ENCODE peak calls at places on chromosomes 12 and 14, in six cellular contexts. One of them, this sample, is unnamed.

GRCh38 chr14:35932659-35933159 is 106.6 kb downstream of the BRMS1L start:
- DNase-seq in A549: no peak
- DNase-seq in dorsolateral prefrontal cortex: no peak
- DNase-seq in choroid plexus epithelial cell: no peak
- DNase-seq in pancreas: no peak
- DNase-seq in OCI-LY7: peak; percentile 11
- DNase-seq in this sample: no peak

GRCh38 chr14:36383674-36384421 is 63.4 kb upstream of the MBIP start:
- DNase-seq in A549: no peak
- DNase-seq in dorsolateral prefrontal cortex: peak; percentile 47
- DNase-seq in choroid plexus epithelial cell: no peak
- DNase-seq in pancreas: no peak
- DNase-seq in OCI-LY7: no peak
- DNase-seq in this sample: no peak

GRCh38 chr14:94269156-94269555 is 23.9 kb downstream of the SERPINA10 start:
- DNase-seq in A549: no peak
- DNase-seq in dorsolateral prefrontal cortex: peak; percentile 33
- DNase-seq in choroid plexus epithelial cell: no peak
- DNase-seq in pancreas: no peak
- DNase-seq in OCI-LY7: no peak
- DNase-seq in this sample: no peak

GRCh38 chr12:49730568-49731101 is 10.7 kb upstream of the TMBIM6 start:
- DNase-seq in A549: peak; percentile 38
- DNase-seq in dorsolateral prefrontal cortex: no peak
- DNase-seq in choroid plexus epithelial cell: no peak
- DNase-seq in pancreas: no peak
- DNase-seq in OCI-LY7: no peak
- DNase-seq in this sample: no peak

GRCh38 chr14:63203618-63204406 is 431 bp upstream of the RHOJ start:
- DNase-seq in A549: peak; percentile 37
- DNase-seq in dorsolateral prefrontal cortex: peak; percentile 74
- DNase-seq in choroid plexus epithelial cell: peak; percentile 94
- DNase-seq in pancreas: peak; percentile 56
- DNase-seq in OCI-LY7: no peak
- DNase-seq in this sample: peak; percentile 100

GRCh38 chr12:117255386-117255785 is 65.1 kb upstream of the FBXO21 start:
- DNase-seq in A549: no peak
- DNase-seq in dorsolateral prefrontal cortex: no peak
- DNase-seq in choroid plexus epithelial cell: no peak
- DNase-seq in pancreas: no peak
- DNase-seq in OCI-LY7: no peak
- DNase-seq in this sample: no peak

GRCh38 chr12:92701441-92701840 is 1.3 kb upstream of the PLEKHG7 start:
- DNase-seq in A549: no peak
- DNase-seq in dorsolateral prefrontal cortex: no peak
- DNase-seq in choroid plexus epithelial cell: no peak
- DNase-seq in pancreas: no peak
- DNase-seq in OCI-LY7: no peak
- DNase-seq in this sample: no peak

GRCh38 chr12:100249936-100250335 is 16.9 kb downstream of the DEPDC4 start:
- DNase-seq in A549: no peak
- DNase-seq in dorsolateral prefrontal cortex: no peak
- DNase-seq in choroid plexus epithelial cell: no peak
- DNase-seq in pancreas: no peak
- DNase-seq in OCI-LY7: no peak
- DNase-seq in this sample: no peak

GRCh38 chr14:30550335-30550734 is 8.6 kb upstream of the G2E3 start:
- DNase-seq in A549: no peak
- DNase-seq in dorsolateral prefrontal cortex: no peak
- DNase-seq in choroid plexus epithelial cell: peak; percentile 69
- DNase-seq in pancreas: no peak
- DNase-seq in OCI-LY7: no peak
- DNase-seq in this sample: peak; percentile 21

GRCh38 chr12:109951751-109952150 is 44.4 kb downstream of the GIT2 start:
- DNase-seq in A549: no peak
- DNase-seq in dorsolateral prefrontal cortex: no peak
- DNase-seq in choroid plexus epithelial cell: peak; percentile 94
- DNase-seq in pancreas: peak; percentile 91
- DNase-seq in OCI-LY7: no peak
- DNase-seq in this sample: peak; percentile 73

GRCh38 chr12:103503546-103504480 is 8.0 kb upstream of the C12orf42 start:
- DNase-seq in A549: peak; percentile 34
- DNase-seq in dorsolateral prefrontal cortex: no peak
- DNase-seq in choroid plexus epithelial cell: no peak
- DNase-seq in pancreas: peak; percentile 68
- DNase-seq in OCI-LY7: peak; percentile 70
- DNase-seq in this sample: no peak

GRCh38 chr14:49623941-49624806 is 3.6 kb downstream of the MGAT2 start:
- DNase-seq in A549: no peak
- DNase-seq in dorsolateral prefrontal cortex: no peak
- DNase-seq in choroid plexus epithelial cell: no peak
- DNase-seq in pancreas: no peak
- DNase-seq in OCI-LY7: peak; percentile 44
- DNase-seq in this sample: no peak

GRCh38 chr12:64894827-64895475 is 70.5 kb downstream of the TBC1D30 start:
- DNase-seq in A549: no peak
- DNase-seq in dorsolateral prefrontal cortex: no peak
- DNase-seq in choroid plexus epithelial cell: no peak
- DNase-seq in pancreas: no peak
- DNase-seq in OCI-LY7: no peak
- DNase-seq in this sample: no peak

GRCh38 chr12:120194226-120194533 is 335 bp downstream of the GCN1 start:
- DNase-seq in A549: no peak
- DNase-seq in dorsolateral prefrontal cortex: no peak
- DNase-seq in choroid plexus epithelial cell: no peak
- DNase-seq in pancreas: no peak
- DNase-seq in OCI-LY7: no peak
- DNase-seq in this sample: no peak

GRCh38 chr14:99468836-99469592 is 11.6 kb downstream of the SETD3 start:
- DNase-seq in A549: no peak
- DNase-seq in dorsolateral prefrontal cortex: no peak
- DNase-seq in choroid plexus epithelial cell: no peak
- DNase-seq in pancreas: no peak
- DNase-seq in OCI-LY7: no peak
- DNase-seq in this sample: no peak

GRCh38 chr12:68001486-68002466 is 12.5 kb downstream of the IFNG-AS1 start:
- DNase-seq in A549: peak; percentile 33
- DNase-seq in dorsolateral prefrontal cortex: no peak
- DNase-seq in choroid plexus epithelial cell: peak; percentile 53
- DNase-seq in pancreas: no peak
- DNase-seq in OCI-LY7: peak; percentile 59
- DNase-seq in this sample: peak; percentile 14

GRCh38 chr12:22935501-22935900 is 310.5 kb downstream of the ETNK1 start:
- DNase-seq in A549: peak; percentile 11
- DNase-seq in dorsolateral prefrontal cortex: no peak
- DNase-seq in choroid plexus epithelial cell: peak; percentile 68
- DNase-seq in pancreas: no peak
- DNase-seq in OCI-LY7: no peak
- DNase-seq in this sample: no peak

GRCh38 chr14:96445844-96446710 is 54.1 kb downstream of the AK7 start:
- DNase-seq in A549: no peak
- DNase-seq in dorsolateral prefrontal cortex: no peak
- DNase-seq in choroid plexus epithelial cell: no peak
- DNase-seq in pancreas: peak; percentile 63
- DNase-seq in OCI-LY7: no peak
- DNase-seq in this sample: no peak

GRCh38 chr12:53217930-53218307 is 10.9 kb upstream of the ITGB7 start:
- DNase-seq in A549: peak; percentile 39
- DNase-seq in dorsolateral prefrontal cortex: no peak
- DNase-seq in choroid plexus epithelial cell: no peak
- DNase-seq in pancreas: no peak
- DNase-seq in OCI-LY7: no peak
- DNase-seq in this sample: no peak

GRCh38 chr14:69090187-69090789 is 62.6 kb downstream of the DCAF5 start:
- DNase-seq in A549: peak; percentile 64
- DNase-seq in dorsolateral prefrontal cortex: peak; percentile 44
- DNase-seq in choroid plexus epithelial cell: peak; percentile 68
- DNase-seq in pancreas: no peak
- DNase-seq in OCI-LY7: peak; percentile 33
- DNase-seq in this sample: peak; percentile 61

GRCh38 chr12:92505373-92506340 is 197.1 kb upstream of the PLEKHG7 start:
- DNase-seq in A549: no peak
- DNase-seq in dorsolateral prefrontal cortex: peak; percentile 50
- DNase-seq in choroid plexus epithelial cell: peak; percentile 67
- DNase-seq in pancreas: peak; percentile 58
- DNase-seq in OCI-LY7: peak; percentile 73
- DNase-seq in this sample: peak; percentile 63

GRCh38 chr14:51750542-51750941 is 98.8 kb downstream of the FRMD6 start:
- DNase-seq in A549: peak; percentile 21
- DNase-seq in dorsolateral prefrontal cortex: no peak
- DNase-seq in choroid plexus epithelial cell: no peak
- DNase-seq in pancreas: no peak
- DNase-seq in OCI-LY7: no peak
- DNase-seq in this sample: no peak

GRCh38 chr12:7512528-7512927 is 9.0 kb upstream of the CD163 start:
- DNase-seq in A549: peak; percentile 67
- DNase-seq in dorsolateral prefrontal cortex: no peak
- DNase-seq in choroid plexus epithelial cell: peak; percentile 97
- DNase-seq in pancreas: no peak
- DNase-seq in OCI-LY7: no peak
- DNase-seq in this sample: peak; percentile 46

GRCh38 chr14:22994762-22995275 is 12.5 kb upstream of the AJUBA start:
- DNase-seq in A549: peak; percentile 40
- DNase-seq in dorsolateral prefrontal cortex: peak; percentile 28
- DNase-seq in choroid plexus epithelial cell: peak; percentile 86
- DNase-seq in pancreas: no peak
- DNase-seq in OCI-LY7: peak; percentile 60
- DNase-seq in this sample: peak; percentile 66

GRCh38 chr12:116337312-116337711 is 59.8 kb upstream of the MED13L start:
- DNase-seq in A549: no peak
- DNase-seq in dorsolateral prefrontal cortex: no peak
- DNase-seq in choroid plexus epithelial cell: no peak
- DNase-seq in pancreas: no peak
- DNase-seq in OCI-LY7: no peak
- DNase-seq in this sample: no peak

GRCh38 chr14:69671365-69672050 is 60.1 kb downstream of the SUSD6 start:
- DNase-seq in A549: no peak
- DNase-seq in dorsolateral prefrontal cortex: no peak
- DNase-seq in choroid plexus epithelial cell: no peak
- DNase-seq in pancreas: no peak
- DNase-seq in OCI-LY7: no peak
- DNase-seq in this sample: no peak

GRCh38 chr12:24230061-24230460 is 280.6 kb upstream of the SOX5 start:
- DNase-seq in A549: no peak
- DNase-seq in dorsolateral prefrontal cortex: no peak
- DNase-seq in choroid plexus epithelial cell: no peak
- DNase-seq in pancreas: no peak
- DNase-seq in OCI-LY7: no peak
- DNase-seq in this sample: no peak

GRCh38 chr12:120140603-120141002 is 24.1 kb upstream of the RAB35 start:
- DNase-seq in A549: no peak
- DNase-seq in dorsolateral prefrontal cortex: no peak
- DNase-seq in choroid plexus epithelial cell: no peak
- DNase-seq in pancreas: no peak
- DNase-seq in OCI-LY7: no peak
- DNase-seq in this sample: no peak

GRCh38 chr14:60189923-60190840 is 25.0 kb upstream of the DHRS7 start:
- DNase-seq in A549: no peak
- DNase-seq in dorsolateral prefrontal cortex: no peak
- DNase-seq in choroid plexus epithelial cell: no peak
- DNase-seq in pancreas: no peak
- DNase-seq in OCI-LY7: no peak
- DNase-seq in this sample: no peak

DNA sequence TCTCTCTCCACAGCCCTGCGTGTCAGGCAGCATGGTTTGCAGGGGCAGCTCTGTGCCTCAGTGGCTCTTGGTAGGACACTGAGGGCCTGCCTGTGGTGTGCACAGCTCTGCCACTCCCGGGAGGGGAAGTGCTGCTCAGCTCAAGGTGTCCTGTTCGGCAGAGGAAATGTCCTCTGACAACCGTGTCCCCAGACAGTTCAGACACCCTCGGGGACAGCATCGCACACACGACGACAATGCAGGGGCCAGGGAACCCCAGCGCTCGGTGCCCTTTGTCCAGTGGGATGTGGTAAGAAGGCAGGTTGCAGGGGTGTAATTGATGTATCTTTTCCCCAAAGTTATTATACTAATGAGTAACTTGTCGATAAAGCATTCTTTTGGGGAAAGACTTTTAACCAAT is 14.2 kb downstream of the ANKLE2 start:
- DNase-seq in A549: no peak
- DNase-seq in dorsolateral prefrontal cortex: no peak
- DNase-seq in choroid plexus epithelial cell: no peak
- DNase-seq in pancreas: no peak
- DNase-seq in OCI-LY7: no peak
- DNase-seq in this sample: no peak
- H3K4me3 ChIP-seq in A549: no peak overlapping the region
- H3K4me3 ChIP-seq in dorsolateral prefrontal cortex: no peak overlapping the region
- H3K4me3 ChIP-seq in choroid plexus epithelial cell: no peak overlapping the region
- H3K4me3 ChIP-seq in pancreas: no peak overlapping the region
- H3K4me3 ChIP-seq in OCI-LY7: no peak overlapping the region
- H3K4me3 ChIP-seq in this sample: no peak overlapping the region

GRCh38 chr12:131486831-131487230 is 224.1 kb upstream of the SFSWAP start:
- DNase-seq in A549: no peak
- DNase-seq in dorsolateral prefrontal cortex: no peak
- DNase-seq in choroid plexus epithelial cell: no peak
- DNase-seq in pancreas: no peak
- DNase-seq in OCI-LY7: no peak
- DNase-seq in this sample: no peak

GRCh38 chr12:131482686-131483085 is 228.2 kb upstream of the SFSWAP start:
- DNase-seq in A549: no peak
- DNase-seq in dorsolateral prefrontal cortex: no peak
- DNase-seq in choroid plexus epithelial cell: no peak
- DNase-seq in pancreas: no peak
- DNase-seq in OCI-LY7: no peak
- DNase-seq in this sample: no peak

GRCh38 chr12:131487379-131488129 is 223.3 kb upstream of the SFSWAP start:
- DNase-seq in A549: peak; percentile 16
- DNase-seq in dorsolateral prefrontal cortex: no peak
- DNase-seq in choroid plexus epithelial cell: no peak
- DNase-seq in pancreas: no peak
- DNase-seq in OCI-LY7: no peak
- DNase-seq in this sample: no peak

GRCh38 chr12:131477613-131478012 is 233.3 kb upstream of the SFSWAP start:
- DNase-seq in A549: no peak
- DNase-seq in dorsolateral prefrontal cortex: no peak
- DNase-seq in choroid plexus epithelial cell: no peak
- DNase-seq in pancreas: no peak
- DNase-seq in OCI-LY7: no peak
- DNase-seq in this sample: no peak

GRCh38 chr12:131482199-131482598 is 228.7 kb upstream of the SFSWAP start:
- DNase-seq in A549: no peak
- DNase-seq in dorsolateral prefrontal cortex: no peak
- DNase-seq in choroid plexus epithelial cell: no peak
- DNase-seq in pancreas: no peak
- DNase-seq in OCI-LY7: no peak
- DNase-seq in this sample: no peak
- TF ChIP-seq CTCF in A549: no peak
- TF ChIP-seq CTCF in dorsolateral prefrontal cortex: no peak
- TF ChIP-seq CTCF in choroid plexus epithelial cell: no peak
- TF ChIP-seq CTCF in pancreas: no peak
- TF ChIP-seq CTCF in OCI-LY7: no peak
- TF ChIP-seq CTCF in this sample: no peak

GRCh38 chr14:103894723-103895059 is 33.6 kb upstream of the TDRD9 start:
- DNase-seq in A549: no peak
- DNase-seq in dorsolateral prefrontal cortex: no peak
- DNase-seq in choroid plexus epithelial cell: no peak
- DNase-seq in pancreas: no peak
- DNase-seq in OCI-LY7: no peak
- DNase-seq in this sample: no peak
- H3K4me3 ChIP-seq in A549: no peak overlapping the region
- H3K4me3 ChIP-seq in dorsolateral prefrontal cortex: no peak overlapping the region
- H3K4me3 ChIP-seq in choroid plexus epithelial cell: no peak overlapping the region
- H3K4me3 ChIP-seq in pancreas: no peak overlapping the region
- H3K4me3 ChIP-seq in OCI-LY7: no peak overlapping the region
- H3K4me3 ChIP-seq in this sample: no peak overlapping the region

GRCh38 chr14:45610303-45610702 is 357.3 kb upstream of the MIS18BP1 start:
- DNase-seq in A549: peak; percentile 1
- DNase-seq in dorsolateral prefrontal cortex: no peak
- DNase-seq in choroid plexus epithelial cell: peak; percentile 39
- DNase-seq in pancreas: no peak
- DNase-seq in OCI-LY7: no peak
- DNase-seq in this sample: peak; percentile 0
- TF ChIP-seq CTCF in A549: no peak
- TF ChIP-seq CTCF in dorsolateral prefrontal cortex: peak; percentile 44
- TF ChIP-seq CTCF in choroid plexus epithelial cell: peak; percentile 46
- TF ChIP-seq CTCF in pancreas: no peak
- TF ChIP-seq CTCF in OCI-LY7: peak; percentile 38
- TF ChIP-seq CTCF in this sample: no peak